ENCODE peak calls at places on chromosomes 11 and 22, in six cellular contexts. Z is T follicular helper cell, J is Daoy, I is cardiac fibroblast, T is heart left ventricle, W is RPMI7951. A is an unnamed sample.

GRCh38 chr11:75639752-75640151 is 29.1 kb downstream of the MAP6 start:
- DNase-seq in J (peak), Z (no peak), T (peak), W (peak), I (peak), A (peak)

GRCh38 chr11:104333977-104334376 is 170.0 kb upstream of the PDGFD start:
- DNase-seq in J (no peak), W (no peak), Z (no peak), T (no peak), I (peak), A (peak)

GRCh38 chr11:64239662-64240466 is 1.0 kb upstream of the FKBP2 start:
- DNase-seq in I (no peak), T (no peak), W (no peak), J (no peak), Z (no peak), A (no peak)

GRCh38 chr22:40204331-40205116 is 26.8 kb downstream of the TNRC6B start:
- DNase-seq in Z (no peak), J (peak), I (peak), W (peak), T (no peak), A (peak)

GRCh38 chr11:64611961-64612646 is 21.1 kb downstream of the SLC22A12 start:
- DNase-seq in T (no peak), Z (no peak), J (no peak), W (no peak), I (no peak), A (no peak)

GRCh38 chr11:21771097-21771496 is 421.8 kb upstream of the ANO5 start:
- DNase-seq in T (no peak), W (no peak), Z (no peak), J (no peak), I (no peak), A (no peak)

GRCh38 chr11:134678744-134679143 is 266.7 kb upstream of the B3GAT1 start:
- DNase-seq in Z (no peak), T (no peak), J (no peak), I (no peak), W (no peak), A (no peak)

GRCh38 chr11:106842134-106842533 is 176.1 kb downstream of the GUCY1A2 start:
- DNase-seq in W (no peak), J (no peak), Z (no peak), T (no peak), I (no peak), A (no peak)

GRCh38 chr22:19067696-19068348 is 54.4 kb downstream of the DGCR2 start:
- DNase-seq in Z (no peak), T (no peak), I (no peak), J (no peak), W (no peak), A (no peak)

GRCh38 chr22:29877620-29878019 is 5.4 kb upstream of the MTMR3 start:
- DNase-seq in J (peak), T (no peak), I (peak), W (peak), Z (no peak), A (peak)

GRCh38 chr11:76008474-76008873 is 193.5 kb downstream of the UVRAG start:
- DNase-seq in W (peak), Z (no peak), I (peak), T (no peak), J (peak), A (no peak)

GRCh38 chr11:64034411-64034811 is 1.3 kb upstream of the FLRT1 start:
- DNase-seq in J (no peak), I (no peak), Z (no peak), W (no peak), T (no peak), A (no peak)

GRCh38 chr11:109940816-109941215 is 152.4 kb upstream of the ZC3H12C start:
- DNase-seq in T (no peak), Z (no peak), J (peak), I (peak), W (peak), A (no peak)

GRCh38 chr11:65906602-65907001 is 6.4 kb upstream of the FOSL1 start:
- DNase-seq in W (no peak), Z (no peak), J (peak), I (peak), T (no peak), A (no peak)

GRCh38 chr11:34599406-34599901 is 21.4 kb upstream of the EHF start:
- DNase-seq in Z (no peak), I (peak), T (no peak), J (peak), W (peak), A (peak)

GRCh38 chr11:11537871-11538270 is 83.9 kb downstream of the GALNT18 start:
- DNase-seq in W (no peak), Z (no peak), T (no peak), J (no peak), I (no peak), A (no peak)

GRCh38 chr11:62702241-62702640 is 5.0 kb downstream of the BSCL2 start:
- DNase-seq in Z (no peak), I (no peak), T (no peak), W (no peak), J (no peak), A (no peak)

A was measured in SJCRH30.